ENCODE peak calls at places on chromosomes 5 and 9, in nine cellular contexts. L is right cardiac atrium, X is GM23338, Q is heart left ventricle, H is IMR-90, E is cardiac muscle cell, G is uterus, F is GM23248, U is SK-N-SH. O is an unnamed sample.

GRCh38 chr9:129665008-129665771 is at the start of gene PRRX2:
- DNase-seq in L (peak; percentile 85), X (peak; percentile 80), Q (peak; percentile 39), H (peak; percentile 43), E (peak; percentile 34), G (peak; percentile 39), F (peak; percentile 94), U (peak; percentile 92), O (peak; percentile 7)

GRCh38 chr9:74056023-74056422 is 441.1 kb upstream of the RORB start:
- DNase-seq in L (no peak), X (no peak), Q (no peak), H (no peak), E (no peak), G (no peak), F (no peak), U (no peak), O (no peak)

GRCh38 chr5:159712672-159713071 is 203.6 kb upstream of the ADRA1B start:
- DNase-seq in L (no peak), X (no peak), Q (no peak), H (peak; percentile 20), E (no peak), G (no peak), F (no peak), U (no peak), O (no peak)

GRCh38 chr5:38948501-38948900 is 102.7 kb downstream of the OSMR start:
- DNase-seq in L (no peak), X (no peak), Q (no peak), H (peak; percentile 65), E (peak; percentile 53), G (no peak), F (peak; percentile 83), U (no peak), O (no peak)

GRCh38 chr9:20593551-20593950 is 28.7 kb downstream of the MLLT3 start:
- DNase-seq in L (no peak), X (no peak), Q (no peak), H (peak; percentile 81), E (peak; percentile 69), G (no peak), F (peak; percentile 73), U (no peak), O (no peak)

GRCh38 chr9:108105885-108106284 is 616.3 kb upstream of the KLF4 start:
- DNase-seq in L (no peak), X (peak; percentile 71), Q (no peak), H (no peak), E (no peak), G (no peak), F (no peak), U (no peak), O (no peak)

GRCh38 chr5:1814183-1815020 is 13.2 kb downstream of the NDUFS6 start:
- DNase-seq in L (no peak), X (no peak), Q (no peak), H (no peak), E (no peak), G (no peak), F (no peak), U (no peak), O (no peak)

GRCh38 chr5:132681983-132682382 is 8.2 kb downstream of the IL4 start:
- DNase-seq in L (no peak), X (no peak), Q (no peak), H (no peak), E (no peak), G (no peak), F (no peak), U (no peak), O (no peak)

GRCh38 chr9:76602191-76602590 is 143.2 kb downstream of the GCNT1 start:
- DNase-seq in L (no peak), X (no peak), Q (no peak), H (no peak), E (no peak), G (no peak), F (no peak), U (no peak), O (no peak)

GRCh38 chr5:111739423-111739822 is 17.6 kb downstream of the NREP start:
- DNase-seq in L (no peak), X (no peak), Q (no peak), H (no peak), E (no peak), G (no peak), F (no peak), U (no peak), O (no peak)

GRCh38 chr5:125597338-125597737 is 825.9 kb upstream of the GRAMD2B start:
- DNase-seq in L (no peak), X (no peak), Q (no peak), H (peak; percentile 74), E (peak; percentile 44), G (no peak), F (peak; percentile 63), U (no peak), O (no peak)

GRCh38 chr5:132456553-132457361 is 33.8 kb downstream of the IRF1 start:
- DNase-seq in L (peak; percentile 79), X (no peak), Q (peak; percentile 81), H (no peak), E (peak; percentile 78), G (no peak), F (peak; percentile 90), U (no peak), O (peak; percentile 78)

GRCh38 chr9:128155736-128156500 is 4.1 kb upstream of the BBLN start:
- DNase-seq in L (peak; percentile 9), X (no peak), Q (peak; percentile 4), H (no peak), E (no peak), G (no peak), F (no peak), U (no peak), O (no peak)

GRCh38 chr5:169628891-169629290 is 8.2 kb upstream of the DOCK2 start:
- DNase-seq in L (no peak), X (no peak), Q (no peak), H (peak; percentile 86), E (peak; percentile 22), G (no peak), F (peak; percentile 90), U (no peak), O (no peak)

GRCh38 chr5:135376961-135377621 is 21.9 kb downstream of the MACROH2A1 start:
- DNase-seq in L (no peak), X (no peak), Q (no peak), H (no peak), E (no peak), G (no peak), F (no peak), U (peak; percentile 68), O (no peak)

DNA sequence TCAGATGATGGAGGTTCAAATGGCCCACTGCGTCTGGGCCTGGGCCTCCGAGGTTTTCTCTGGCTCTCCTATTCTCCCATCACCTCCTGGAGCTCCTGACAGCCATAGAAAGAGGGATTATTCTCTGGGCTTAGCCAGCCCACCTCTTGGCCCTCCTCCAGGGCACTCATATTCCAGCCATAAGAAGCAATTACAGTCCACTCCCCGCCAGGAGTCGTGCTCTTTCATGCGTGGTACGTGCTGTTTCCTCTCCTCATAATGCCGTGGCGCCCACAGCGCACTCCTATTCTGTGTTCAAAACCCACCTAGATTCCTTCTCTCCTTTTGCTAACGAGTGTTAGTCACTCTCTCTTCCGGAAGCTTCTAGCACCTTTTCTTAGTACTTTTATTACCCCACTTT is 240.8 kb upstream of the ZNF462 start:
- DNase-seq in L (no peak), X (no peak), Q (no peak), H (no peak), E (peak; percentile 4), G (no peak), F (no peak), U (peak; percentile 14), O (no peak)
- H3K4me3 ChIP-seq in L (no peak overlapping the region), X (no peak overlapping the region), Q (no peak overlapping the region), H (no peak overlapping the region), E (no peak overlapping the region), G (no peak overlapping the region), F (no peak overlapping the region), U (no peak overlapping the region), O (no peak overlapping the region)

DNA sequence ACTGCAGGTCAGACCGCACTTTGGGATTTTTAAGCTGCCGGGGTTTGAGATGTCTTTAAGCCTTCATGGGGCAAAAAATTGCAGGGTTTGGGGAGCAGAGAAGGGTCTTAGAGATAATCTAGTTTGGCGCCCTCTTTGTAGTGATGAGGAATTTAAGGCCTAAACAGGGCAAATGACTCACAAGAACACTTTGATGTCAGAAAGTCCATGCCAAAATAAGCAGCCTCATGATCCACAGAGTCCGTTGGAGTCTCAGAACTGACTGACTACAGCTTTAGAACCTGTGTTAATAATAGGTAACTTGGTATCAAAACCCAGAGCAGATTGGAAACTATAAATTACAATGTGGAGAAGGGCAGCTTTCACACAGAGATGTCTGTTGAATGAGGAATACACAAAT is 35.9 kb upstream of the PTGS1 start:
- DNase-seq in L (no peak), X (no peak), Q (no peak), H (peak; percentile 56), E (peak; percentile 23), G (no peak), F (peak; percentile 28), U (no peak), O (no peak)
- H3K4me1 ChIP-seq in L (peaks cover 3% of the 10 kb centered on the region), X (peaks cover 66% of the 10 kb centered on the region), Q (peaks cover 27% of the 10 kb centered on the region), H (no peaks in the 10 kb centered on the region), E (no peaks in the 10 kb centered on the region), G (no peaks in the 10 kb centered on the region), F (no peaks in the 10 kb centered on the region), U (peaks cover 18% of the 10 kb centered on the region), O (no peaks in the 10 kb centered on the region)

GRCh38 chr5:65721775-65722574 is at the start of the genes NLN and SGTB:
- DNase-seq in L (peak; percentile 95), X (peak; percentile 87), Q (peak; percentile 90), H (peak; percentile 66), E (peak; percentile 88), G (peak; percentile 88), F (peak; percentile 95), U (peak; percentile 99), O (peak; percentile 82)

GRCh38 chr5:65718576-65719310 is 3.2 kb downstream of the SGTB start:
- DNase-seq in L (no peak), X (no peak), Q (no peak), H (no peak), E (no peak), G (no peak), F (no peak), U (no peak), O (no peak)

GRCh38 chr5:65721050-65721774 is 697 bp downstream of the SGTB start:
- DNase-seq in L (peak; percentile 85), X (peak; percentile 62), Q (peak; percentile 66), H (peak; percentile 83), E (peak; percentile 77), G (peak; percentile 71), F (peak; percentile 83), U (peak; percentile 72), O (no peak)

GRCh38 chr5:65727491-65728156 is 5.6 kb downstream of the NLN start:
- DNase-seq in L (no peak), X (no peak), Q (no peak), H (no peak), E (no peak), G (no peak), F (no peak), U (no peak), O (no peak)

GRCh38 chr5:65722575-65723424 is 795 bp downstream of the NLN start:
- DNase-seq in L (no peak), X (peak; percentile 74), Q (peak; percentile 28), H (peak; percentile 63), E (peak; percentile 79), G (peak; percentile 22), F (peak; percentile 88), U (peak; percentile 73), O (peak; percentile 6)
- H3K27ac ChIP-seq in L (peak overlapping the region; percentile 80), X (peak overlapping the region; percentile 97), Q (peak overlapping the region; percentile 87), H (peak overlapping the region; percentile 73), E (peak overlapping the region; percentile 38), G (peak overlapping the region; percentile 65), F (peak overlapping the region; percentile 90), U (peak overlapping the region; percentile 85), O (peak overlapping the region; percentile 35)

DNA sequence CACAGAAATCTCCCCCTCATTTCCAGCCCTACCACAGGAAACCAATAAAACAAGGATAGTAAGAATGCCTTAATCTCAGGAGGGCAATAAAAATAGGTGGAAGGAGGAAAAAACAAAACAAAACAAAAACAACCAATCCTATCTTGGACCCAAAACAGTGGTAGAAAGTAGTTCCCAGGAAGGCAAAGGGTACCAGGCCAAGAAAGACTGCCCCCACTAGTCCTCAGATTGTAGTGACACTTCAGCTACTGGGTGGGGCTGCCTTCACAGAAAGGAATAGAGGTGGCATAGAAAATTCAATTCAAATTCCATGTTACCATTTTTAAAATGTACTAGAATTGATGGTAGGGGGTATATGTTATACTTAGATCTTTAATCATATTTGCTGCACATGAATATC is 59.3 kb downstream of the DPYSL3 start:
- DNase-seq in L (no peak), X (peak; percentile 54), Q (no peak), H (no peak), E (no peak), G (no peak), F (no peak), U (no peak), O (no peak)
- H3K4me3 ChIP-seq in L (no peak overlapping the region), X (peak overlapping the region; percentile 83), Q (no peak overlapping the region), H (no peak overlapping the region), E (no peak overlapping the region), G (no peak overlapping the region), F (no peak overlapping the region), U (no peak overlapping the region), O (no peak overlapping the region)

O was measured in CD8-positive, alpha-beta memory T cell.